ENCODE peak calls at places on chromosomes 13 and 19, in eight cellular contexts. G is dorsolateral prefrontal cortex, Z is HCT116, F is suprapubic skin, Y is adrenal gland, V is thoracic aorta, N is IMR-90, A is aorta. S is an unnamed sample.

GRCh38 chr19:55809381-55810058 is 22.3 kb downstream of the NLRP11 start:
- DNase-seq in N (peak; percentile 33), A (no peak), Y (peak; percentile 51), Z (peak; percentile 90), V (no peak), G (peak; percentile 30), F (no peak), S (peak; percentile 47)

GRCh38 chr13:42361701-42362100 is 89.7 kb downstream of the AKAP11 start:
- DNase-seq in F (no peak), A (no peak), N (no peak), Z (no peak), Y (no peak), G (no peak), V (no peak), S (no peak)

GRCh38 chr19:17553256-17553655 is 2.2 kb upstream of the COLGALT1 start:
- DNase-seq in A (no peak), N (peak; percentile 95), V (no peak), F (no peak), G (no peak), Z (no peak), Y (peak; percentile 83), S (no peak)

GRCh38 chr13:31846984-31847752 is 107.8 kb downstream of the RXFP2 start:
- DNase-seq in N (no peak), G (no peak), A (no peak), F (no peak), Y (no peak), V (no peak), Z (no peak), S (no peak)

GRCh38 chr19:35870798-35871197 is 2.4 kb downstream of the APLP1 start:
- DNase-seq in G (no peak), A (no peak), Z (no peak), F (no peak), N (no peak), V (no peak), Y (no peak), S (no peak)

GRCh38 chr19:49988433-49988832 is 27.5 kb upstream of the SIGLEC11 start:
- DNase-seq in G (peak; percentile 60), A (no peak), V (no peak), Z (no peak), F (no peak), N (peak; percentile 83), Y (no peak), S (no peak)

GRCh38 chr19:51513968-51514367 is 12.4 kb upstream of the SIGLEC12 start:
- DNase-seq in N (no peak), G (no peak), Z (no peak), V (no peak), A (no peak), F (no peak), Y (no peak), S (no peak)

GRCh38 chr13:111512707-111513106 is 192.3 kb downstream of the TEX29 start:
- DNase-seq in G (no peak), Y (no peak), V (no peak), N (no peak), Z (no peak), A (no peak), F (no peak), S (no peak)

GRCh38 chr13:95300625-95301134 is 571 bp downstream of the ABCC4 start:
- DNase-seq in A (peak; percentile 80), Z (peak; percentile 23), Y (peak; percentile 25), V (no peak), G (no peak), N (peak; percentile 67), F (peak; percentile 82), S (no peak)

GRCh38 chr13:40780822-40781401 is 8.5 kb upstream of the SLC25A15 start:
- DNase-seq in A (no peak), Y (no peak), F (peak; percentile 65), Z (peak; percentile 19), G (no peak), N (peak; percentile 20), V (no peak), S (no peak)

GRCh38 chr19:8320564-8321066 is 560 bp downstream of the NDUFA7 start:
- DNase-seq in Y (no peak), V (no peak), F (no peak), Z (no peak), G (no peak), A (no peak), N (no peak), S (no peak)

GRCh38 chr13:41463823-41464602 is 6.7 kb downstream of the RGCC start:
- DNase-seq in G (no peak), A (no peak), V (no peak), Z (no peak), F (no peak), N (no peak), Y (no peak), S (no peak)

GRCh38 chr19:7098096-7098495 is 28.6 kb downstream of the ZNF557 start:
- DNase-seq in V (no peak), Z (no peak), N (no peak), A (no peak), G (no peak), F (no peak), Y (no peak), S (no peak)

GRCh38 chr13:46173656-46174055 is 8.3 kb downstream of the LCP1 start:
- DNase-seq in N (no peak), F (no peak), G (no peak), Y (no peak), V (no peak), Z (no peak), A (no peak), S (no peak)

GRCh38 chr19:34180273-34180672 is 8.0 kb downstream of the LSM14A start:
- DNase-seq in G (no peak), Y (no peak), Z (no peak), N (no peak), V (no peak), A (no peak), F (no peak), S (no peak)

GRCh38 chr19:21148681-21149080 is 6.8 kb downstream of the ZNF431 start:
- DNase-seq in G (no peak), Z (no peak), V (no peak), Y (no peak), A (no peak), F (no peak), N (no peak), S (no peak)

GRCh38 chr19:13505761-13506549 is at the start of gene CACNA1A:
- DNase-seq in Z (no peak), V (no peak), F (no peak), Y (no peak), N (peak; percentile 19), G (no peak), A (no peak), S (no peak)

GRCh38 chr13:111187879-111188643 is 73.0 kb downstream of the ARHGEF7 start:
- DNase-seq in A (no peak), Z (no peak), G (no peak), Y (no peak), F (no peak), V (no peak), N (peak; percentile 67), S (no peak)

GRCh38 chr13:48496796-48497195 is 36.1 kb downstream of the RCBTB2 start:
- DNase-seq in G (no peak), V (no peak), A (no peak), Z (no peak), Y (no peak), F (no peak), N (no peak), S (no peak)
- H3K27ac ChIP-seq in G (no peak overlapping the region), V (no peak overlapping the region), A (no peak overlapping the region), Z (no peak overlapping the region), Y (no peak overlapping the region), F (no peak overlapping the region), N (no peak overlapping the region), S (no peak overlapping the region)

GRCh38 chr19:46077815-46078167 is 37.0 kb upstream of the IGFL4 start:
- DNase-seq in N (no peak), V (no peak), A (no peak), F (no peak), G (no peak), Y (no peak), Z (no peak), S (no peak)

GRCh38 chr19:46073268-46073922 is 32.6 kb upstream of the IGFL4 start:
- DNase-seq in F (no peak), A (no peak), G (no peak), Y (no peak), Z (no peak), V (no peak), N (peak; percentile 5), S (no peak)

GRCh38 chr19:46080561-46080960 is 39.8 kb upstream of the IGFL4 start:
- DNase-seq in V (no peak), G (no peak), Y (no peak), F (no peak), A (no peak), N (peak; percentile 92), Z (no peak), S (no peak)

GRCh38 chr19:46076031-46076880 is 35.5 kb upstream of the IGFL4 start:
- DNase-seq in A (no peak), V (no peak), F (no peak), Y (no peak), G (no peak), Z (no peak), N (no peak), S (no peak)

GRCh38 chr19:46076951-46077814 is 36.4 kb upstream of the IGFL4 start:
- DNase-seq in Z (peak; percentile 82), V (no peak), N (peak; percentile 79), F (no peak), A (no peak), G (peak; percentile 86), Y (peak; percentile 73), S (peak; percentile 78)
- H3K4me3 ChIP-seq in Z (peak overlapping the region; percentile 39), V (peak overlapping the region; percentile 25), N (peak overlapping the region; percentile 27), F (peak overlapping the region; percentile 46), A (no peak overlapping the region), G (peak overlapping the region; percentile 55), Y (no peak overlapping the region), S (peak overlapping the region; percentile 50)

DNA sequence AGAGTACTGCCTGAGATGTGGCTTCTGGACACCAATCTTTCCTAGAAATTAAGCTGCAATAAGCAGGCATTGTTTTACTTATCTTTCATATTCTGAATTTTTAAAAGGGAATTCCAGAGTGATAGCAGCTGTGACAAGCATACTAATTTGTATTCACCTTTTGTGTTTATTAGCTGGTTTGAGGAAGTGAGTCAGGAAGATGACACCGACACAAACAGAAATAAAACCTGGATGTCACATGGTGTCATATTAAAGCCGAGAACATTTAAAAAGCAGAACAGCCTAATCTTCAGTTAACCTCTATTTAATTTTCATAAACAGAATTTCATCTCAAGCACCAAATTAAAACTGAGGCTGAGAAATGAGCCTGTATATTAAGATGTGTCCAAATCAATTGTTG is 398.8 kb downstream of the PCDH9 start:
- DNase-seq in V (no peak), Z (no peak), A (no peak), Y (no peak), F (no peak), G (no peak), N (no peak), S (no peak)
- H3K27ac ChIP-seq in V (no peak overlapping the region), Z (no peak overlapping the region), A (no peak overlapping the region), Y (no peak overlapping the region), F (no peak overlapping the region), G (peak overlapping the region; percentile 23), N (no peak overlapping the region), S (no peak overlapping the region)

GRCh38 chr19:47581605-47582319 is 8.8 kb upstream of the ZNF541 start:
- DNase-seq in F (no peak), G (no peak), V (no peak), N (no peak), Y (no peak), A (peak; percentile 31), Z (no peak), S (no peak)

GRCh38 chr19:47587295-47587694 is 14.3 kb upstream of the ZNF541 start:
- DNase-seq in Y (no peak), A (peak; percentile 49), V (no peak), G (no peak), N (peak; percentile 51), F (no peak), Z (no peak), S (no peak)

GRCh38 chr19:47580397-47580796 is 7.4 kb upstream of the ZNF541 start:
- DNase-seq in N (no peak), A (no peak), Z (no peak), V (no peak), F (no peak), G (no peak), Y (no peak), S (no peak)

GRCh38 chr19:47582320-47582909 is 9.5 kb upstream of the ZNF541 start:
- DNase-seq in A (no peak), V (no peak), Y (no peak), N (peak; percentile 85), Z (no peak), F (no peak), G (no peak), S (no peak)
- H3K4me3 ChIP-seq in A (no peak overlapping the region), V (peak overlapping the region; percentile 32), Y (no peak overlapping the region), N (peak overlapping the region; percentile 30), Z (no peak overlapping the region), F (no peak overlapping the region), G (no peak overlapping the region), S (no peak overlapping the region)

S was measured in iPS DF 6.9.